ENCODE peak calls at places on chromosome 7, in seven cellular contexts. P is AG09319, T is tibial nerve, X is cardiac fibroblast, F is PC-3, S is fibroblast of mammary gland, G is activated B cell treated with CpG ODN at 0.5 μM for 24 hours. L is an unnamed sample.

GRCh38 chr7:139492293-139492692 is 8.8 kb upstream of the KLRG2 start:
- DNase-seq in F (no peak), X (no peak), G (no peak), S (no peak), P (no peak), T (no peak), L (no peak)

GRCh38 chr7:142088022-142088714 is 23.4 kb upstream of the MGAM2 start:
- DNase-seq in T (no peak), X (no peak), P (no peak), G (no peak), S (no peak), F (no peak), L (no peak)

GRCh38 chr7:158567153-158567603 is 20.4 kb downstream of the PTPRN2 start:
- DNase-seq in P (no peak), X (no peak), F (no peak), T (no peak), S (no peak), G (no peak), L (no peak)

GRCh38 chr7:156684251-156684650 is 43.7 kb downstream of the RNF32 start:
- DNase-seq in S (no peak), P (no peak), G (no peak), T (no peak), X (no peak), F (no peak), L (no peak)

GRCh38 chr7:101940151-101940550 is 122.7 kb downstream of the CUX1 start:
- DNase-seq in T (no peak), X (no peak), S (no peak), P (no peak), G (no peak), F (no peak), L (no peak)

GRCh38 chr7:85483205-85483604 is 296.3 kb upstream of the SEMA3D start:
- DNase-seq in P (peak; percentile 79), S (peak; percentile 91), F (no peak), G (no peak), X (no peak), T (no peak), L (no peak)

GRCh38 chr7:151139071-151139521 is 28.4 kb downstream of the GBX1 start:
- DNase-seq in T (no peak), X (no peak), F (no peak), S (no peak), P (no peak), G (no peak), L (no peak)

GRCh38 chr7:32062150-32062549 is 8.1 kb downstream of the PDE1C start:
- DNase-seq in X (peak; percentile 43), T (peak; percentile 23), G (no peak), S (peak; percentile 29), F (peak; percentile 64), P (no peak), L (peak; percentile 34)

GRCh38 chr7:33447980-33448379 is 318.6 kb downstream of the BBS9 start:
- DNase-seq in S (no peak), G (no peak), F (no peak), X (no peak), T (no peak), P (no peak), L (no peak)

GRCh38 chr7:100801833-100802568 is 25.3 kb downstream of the EPHB4 start:
- DNase-seq in G (no peak), X (peak; percentile 61), P (peak; percentile 84), S (peak; percentile 73), F (peak; percentile 96), T (no peak), L (no peak)

GRCh38 chr7:151091431-151091830 is 5.2 kb downstream of the AGAP3 start:
- DNase-seq in P (no peak), T (no peak), X (no peak), S (peak; percentile 39), G (no peak), F (no peak), L (no peak)

GRCh38 chr7:34838329-34838728 is 180.3 kb downstream of the NPSR1 start:
- DNase-seq in T (no peak), S (no peak), F (peak; percentile 66), G (no peak), P (no peak), X (peak; percentile 4), L (no peak)

GRCh38 chr7:4809091-4809591 is 33.7 kb downstream of the AP5Z1 start:
- DNase-seq in G (no peak), F (no peak), S (no peak), T (no peak), X (peak; percentile 11), P (no peak), L (no peak)

GRCh38 chr7:107788662-107789061 is 14.4 kb downstream of the SLC26A3 start:
- DNase-seq in F (no peak), X (no peak), S (no peak), G (no peak), T (no peak), P (no peak), L (no peak)

GRCh38 chr7:121385800-121386179 is 10.3 kb downstream of the FAM3C start:
- DNase-seq in P (no peak), X (peak; percentile 34), F (no peak), G (no peak), S (no peak), T (no peak), L (no peak)

GRCh38 chr7:121385056-121385799 is 10.9 kb downstream of the FAM3C start:
- DNase-seq in G (no peak), T (no peak), X (no peak), P (no peak), F (peak; percentile 42), S (no peak), L (no peak)

GRCh38 chr7:121382479-121382878 is 13.6 kb downstream of the FAM3C start:
- DNase-seq in P (no peak), S (no peak), G (no peak), T (no peak), X (no peak), F (no peak), L (no peak)

GRCh38 chr7:121383235-121383634 is 12.9 kb downstream of the FAM3C start:
- DNase-seq in X (no peak), S (no peak), T (no peak), P (no peak), G (no peak), F (no peak), L (no peak)

DNA sequence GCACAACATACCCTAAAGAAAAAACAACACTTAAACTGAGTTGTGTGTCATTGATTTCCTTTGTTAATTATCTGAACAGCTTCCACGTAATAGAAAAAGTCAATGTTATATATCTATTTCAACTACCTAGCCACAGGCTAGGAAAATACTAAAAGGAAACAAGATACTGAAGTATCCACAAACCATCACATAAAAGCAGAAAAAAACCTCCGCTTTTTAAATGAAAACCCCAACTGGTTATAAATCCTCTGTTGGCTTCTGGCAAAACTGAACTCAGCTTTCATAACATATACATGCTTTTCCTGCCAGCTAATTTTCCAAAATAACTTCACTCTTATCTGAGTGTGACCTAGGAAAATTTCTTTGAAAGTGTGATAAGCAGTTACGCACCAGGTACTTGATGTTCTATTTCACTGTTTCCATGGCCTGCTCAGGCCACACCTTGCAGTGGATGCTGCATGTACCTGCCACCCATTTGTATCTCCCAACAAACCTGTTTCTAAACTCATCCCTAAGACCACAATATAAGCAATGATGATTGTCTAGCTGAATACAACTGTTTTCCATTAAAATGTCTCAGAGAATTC is 11.9 kb downstream of the FAM3C start:
- DNase-seq in T (no peak), X (no peak), F (no peak), S (no peak), P (no peak), G (no peak), L (no peak)
- TF ChIP-seq CTCF in T (no peak), X (no peak), F (no peak), S (no peak), P (no peak), G (no peak), L (no peak)

GRCh38 chr7:129617607-129618006 is 6.1 kb downstream of the NRF1 start:
- DNase-seq in X (no peak), P (no peak), G (no peak), S (no peak), T (no peak), F (no peak), L (no peak)
- TF ChIP-seq CTCF in X (no peak), P (no peak), G (no peak), S (no peak), T (no peak), F (no peak), L (no peak)

DNA sequence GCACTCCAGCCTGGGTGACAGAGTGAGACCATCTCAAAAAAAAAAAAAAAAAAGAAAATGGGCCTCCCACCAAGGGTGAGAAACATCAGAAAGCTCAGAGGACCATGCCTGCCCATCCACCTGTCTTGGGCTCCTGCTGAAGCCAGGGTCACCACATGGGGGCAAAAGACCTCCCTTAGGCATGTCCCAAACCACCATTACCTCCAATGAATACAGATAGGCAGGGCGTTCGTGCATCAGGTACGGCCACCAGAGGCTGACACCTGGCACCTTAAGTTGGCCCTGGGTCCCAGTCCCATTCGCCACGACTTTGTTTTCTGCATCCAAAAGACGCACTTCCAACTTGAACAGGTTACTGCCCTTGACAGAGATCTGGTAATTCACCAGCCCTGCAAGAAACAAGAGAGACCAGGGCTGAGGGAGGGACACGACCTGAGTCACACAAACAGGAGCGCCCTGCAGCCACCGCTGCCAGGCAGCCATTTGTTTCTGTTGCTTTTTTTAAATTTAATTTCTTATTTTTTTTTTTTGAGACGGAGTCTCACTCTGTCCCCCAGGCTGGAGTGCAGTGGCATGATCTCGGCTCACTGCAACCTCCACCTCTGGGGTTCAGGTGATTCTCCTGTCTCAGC is 6.1 kb downstream of the GUSB start:
- DNase-seq in X (no peak), S (no peak), G (no peak), T (no peak), P (no peak), F (no peak), L (no peak)
- TF ChIP-seq CTCF in X (no peak), S (no peak), G (no peak), T (no peak), P (no peak), F (peak; percentile 13), L (no peak)

GRCh38 chr7:111561909-111562732 is at the start of gene IMMP2L:
- DNase-seq in F (peak; percentile 87), G (peak; percentile 98), S (peak; percentile 79), T (peak; percentile 75), P (peak; percentile 32), X (peak; percentile 86), L (peak; percentile 64)
- TF ChIP-seq CTCF in F (peak; percentile 44), G (no peak), S (no peak), T (no peak), P (peak; percentile 40), X (peak; percentile 22), L (no peak)

GRCh38 chr7:95340491-95340890 is 16.2 kb upstream of the PON1 start:
- DNase-seq in X (no peak), F (no peak), G (no peak), T (no peak), S (no peak), P (no peak), L (no peak)

GRCh38 chr7:95338832-95339231 is 14.5 kb upstream of the PON1 start:
- DNase-seq in P (no peak), T (no peak), S (no peak), G (no peak), F (no peak), X (no peak), L (no peak)

GRCh38 chr7:95342029-95342428 is 17.7 kb upstream of the PON1 start:
- DNase-seq in P (no peak), S (no peak), X (no peak), G (no peak), F (no peak), T (no peak), L (no peak)

GRCh38 chr7:95342642-95343252 is 18.4 kb upstream of the PON1 start:
- DNase-seq in F (no peak), S (no peak), T (no peak), P (no peak), G (no peak), X (no peak), L (no peak)
- TF ChIP-seq CTCF in F (peak; percentile 12), S (peak; percentile 1), T (no peak), P (no peak), G (no peak), X (no peak), L (no peak)

L was measured in omental fat pad.